ENCODE peak calls at places on chromosomes 6 and 20, in seven cellular contexts. One of them, this sample, is unnamed.

GRCh38 chr6:60668428-60668827 is 1617.6 kb downstream of the KHDRBS2 start:
- DNase-seq in fibroblast of mammary gland: no peak
- DNase-seq in cardiac fibroblast: no peak
- DNase-seq in foreskin keratinocyte: no peak
- DNase-seq in WTC11: no peak
- DNase-seq in endothelial cell: no peak
- DNase-seq in H9: no peak
- DNase-seq in this sample: no peak

GRCh38 chr20:34058831-34059230 is 53.2 kb downstream of the EIF2S2 start:
- DNase-seq in foreskin keratinocyte: no peak
- DNase-seq in H9: no peak
- DNase-seq in fibroblast of mammary gland: peak
- DNase-seq in cardiac fibroblast: no peak
- DNase-seq in WTC11: no peak
- DNase-seq in endothelial cell: no peak
- DNase-seq in this sample: no peak

GRCh38 chr6:99393698-99394531 is at the start of gene COQ3:
- DNase-seq in foreskin keratinocyte: peak
- DNase-seq in WTC11: peak
- DNase-seq in fibroblast of mammary gland: peak
- DNase-seq in endothelial cell: peak
- DNase-seq in H9: peak
- DNase-seq in cardiac fibroblast: peak
- DNase-seq in this sample: peak

GRCh38 chr6:39017481-39017880 is 31.1 kb upstream of the GLP1R start:
- DNase-seq in H9: no peak
- DNase-seq in endothelial cell: no peak
- DNase-seq in foreskin keratinocyte: no peak
- DNase-seq in cardiac fibroblast: no peak
- DNase-seq in WTC11: no peak
- DNase-seq in fibroblast of mammary gland: no peak
- DNase-seq in this sample: no peak

GRCh38 chr6:12957321-12958051 is 240.9 kb downstream of the PHACTR1 start:
- DNase-seq in endothelial cell: peak
- DNase-seq in WTC11: peak
- DNase-seq in cardiac fibroblast: peak
- DNase-seq in H9: peak
- DNase-seq in fibroblast of mammary gland: peak
- DNase-seq in foreskin keratinocyte: no peak
- DNase-seq in this sample: peak

GRCh38 chr6:4732691-4733315 is 43.4 kb upstream of the CDYL start:
- DNase-seq in fibroblast of mammary gland: peak
- DNase-seq in endothelial cell: no peak
- DNase-seq in foreskin keratinocyte: peak
- DNase-seq in H9: peak
- DNase-seq in WTC11: peak
- DNase-seq in cardiac fibroblast: peak
- DNase-seq in this sample: peak

GRCh38 chr6:79909517-79909916 is 37.8 kb downstream of the ELOVL4 start:
- DNase-seq in H9: no peak
- DNase-seq in endothelial cell: no peak
- DNase-seq in fibroblast of mammary gland: no peak
- DNase-seq in foreskin keratinocyte: no peak
- DNase-seq in cardiac fibroblast: no peak
- DNase-seq in WTC11: no peak
- DNase-seq in this sample: no peak

GRCh38 chr6:150967910-150968309 is 102.4 kb downstream of the MTHFD1L start:
- DNase-seq in cardiac fibroblast: peak
- DNase-seq in endothelial cell: no peak
- DNase-seq in WTC11: no peak
- DNase-seq in foreskin keratinocyte: no peak
- DNase-seq in fibroblast of mammary gland: no peak
- DNase-seq in H9: no peak
- DNase-seq in this sample: no peak

GRCh38 chr20:3472105-3472504 is 1.3 kb downstream of the ATRN start:
- DNase-seq in fibroblast of mammary gland: no peak
- DNase-seq in foreskin keratinocyte: no peak
- DNase-seq in cardiac fibroblast: no peak
- DNase-seq in H9: no peak
- DNase-seq in endothelial cell: no peak
- DNase-seq in WTC11: no peak
- DNase-seq in this sample: no peak

GRCh38 chr20:33477386-33478234 is 12.3 kb upstream of the CBFA2T2 start:
- DNase-seq in cardiac fibroblast: no peak
- DNase-seq in endothelial cell: no peak
- DNase-seq in WTC11: peak
- DNase-seq in fibroblast of mammary gland: no peak
- DNase-seq in H9: peak
- DNase-seq in foreskin keratinocyte: no peak
- DNase-seq in this sample: no peak

GRCh38 chr6:169420912-169421543 is 167.4 kb upstream of the THBS2 start:
- DNase-seq in WTC11: peak
- DNase-seq in foreskin keratinocyte: no peak
- DNase-seq in H9: peak
- DNase-seq in cardiac fibroblast: peak
- DNase-seq in endothelial cell: peak
- DNase-seq in fibroblast of mammary gland: peak
- DNase-seq in this sample: peak

GRCh38 chr6:84568971-84569370 is 195.4 kb downstream of the TBX18 start:
- DNase-seq in endothelial cell: no peak
- DNase-seq in H9: no peak
- DNase-seq in WTC11: no peak
- DNase-seq in cardiac fibroblast: peak
- DNase-seq in foreskin keratinocyte: no peak
- DNase-seq in fibroblast of mammary gland: peak
- DNase-seq in this sample: peak
- TF ChIP-seq CTCF in endothelial cell: no peak
- TF ChIP-seq CTCF in H9: peak
- TF ChIP-seq CTCF in WTC11: no peak
- TF ChIP-seq CTCF in cardiac fibroblast: peak
- TF ChIP-seq CTCF in foreskin keratinocyte: no peak
- TF ChIP-seq CTCF in fibroblast of mammary gland: peak
- TF ChIP-seq CTCF in this sample: peak

GRCh38 chr6:154164397-154164796 is 125.4 kb downstream of the OPRM1 start:
- DNase-seq in foreskin keratinocyte: no peak
- DNase-seq in endothelial cell: no peak
- DNase-seq in fibroblast of mammary gland: peak
- DNase-seq in cardiac fibroblast: peak
- DNase-seq in WTC11: no peak
- DNase-seq in H9: no peak
- DNase-seq in this sample: peak

GRCh38 chr6:154167163-154167562 is 128.1 kb downstream of the OPRM1 start:
- DNase-seq in cardiac fibroblast: no peak
- DNase-seq in endothelial cell: no peak
- DNase-seq in H9: no peak
- DNase-seq in foreskin keratinocyte: no peak
- DNase-seq in fibroblast of mammary gland: no peak
- DNase-seq in WTC11: no peak
- DNase-seq in this sample: no peak

GRCh38 chr6:154169193-154169847 is 130.3 kb downstream of the OPRM1 start:
- DNase-seq in fibroblast of mammary gland: no peak
- DNase-seq in cardiac fibroblast: peak
- DNase-seq in H9: no peak
- DNase-seq in WTC11: no peak
- DNase-seq in endothelial cell: no peak
- DNase-seq in foreskin keratinocyte: no peak
- DNase-seq in this sample: no peak

GRCh38 chr6:154165488-154165887 is 126.4 kb downstream of the OPRM1 start:
- DNase-seq in cardiac fibroblast: no peak
- DNase-seq in WTC11: no peak
- DNase-seq in endothelial cell: no peak
- DNase-seq in fibroblast of mammary gland: no peak
- DNase-seq in foreskin keratinocyte: no peak
- DNase-seq in H9: no peak
- DNase-seq in this sample: no peak

GRCh38 chr6:154166140-154166539 is 127.1 kb downstream of the OPRM1 start:
- DNase-seq in H9: peak
- DNase-seq in endothelial cell: no peak
- DNase-seq in foreskin keratinocyte: no peak
- DNase-seq in cardiac fibroblast: no peak
- DNase-seq in fibroblast of mammary gland: no peak
- DNase-seq in WTC11: peak
- DNase-seq in this sample: no peak
- TF ChIP-seq CTCF in H9: peak
- TF ChIP-seq CTCF in endothelial cell: peak
- TF ChIP-seq CTCF in foreskin keratinocyte: peak
- TF ChIP-seq CTCF in cardiac fibroblast: no peak
- TF ChIP-seq CTCF in fibroblast of mammary gland: no peak
- TF ChIP-seq CTCF in WTC11: no peak
- TF ChIP-seq CTCF in this sample: no peak

GRCh38 chr20:10558635-10559187 is 115.1 kb downstream of the JAG1 start:
- DNase-seq in foreskin keratinocyte: peak
- DNase-seq in fibroblast of mammary gland: peak
- DNase-seq in endothelial cell: no peak
- DNase-seq in WTC11: no peak
- DNase-seq in H9: no peak
- DNase-seq in cardiac fibroblast: peak
- DNase-seq in this sample: peak
- TF ChIP-seq CTCF in foreskin keratinocyte: peak
- TF ChIP-seq CTCF in fibroblast of mammary gland: peak
- TF ChIP-seq CTCF in endothelial cell: no peak
- TF ChIP-seq CTCF in WTC11: no peak
- TF ChIP-seq CTCF in H9: no peak
- TF ChIP-seq CTCF in cardiac fibroblast: peak
- TF ChIP-seq CTCF in this sample: peak

GRCh38 chr6:859936-860335 is 167.0 kb upstream of the EXOC2 start:
- DNase-seq in foreskin keratinocyte: no peak
- DNase-seq in cardiac fibroblast: no peak
- DNase-seq in WTC11: no peak
- DNase-seq in fibroblast of mammary gland: no peak
- DNase-seq in endothelial cell: no peak
- DNase-seq in H9: no peak
- DNase-seq in this sample: no peak
- TF ChIP-seq CTCF in foreskin keratinocyte: no peak
- TF ChIP-seq CTCF in cardiac fibroblast: no peak
- TF ChIP-seq CTCF in WTC11: no peak
- TF ChIP-seq CTCF in fibroblast of mammary gland: no peak
- TF ChIP-seq CTCF in endothelial cell: no peak
- TF ChIP-seq CTCF in H9: no peak
- TF ChIP-seq CTCF in this sample: no peak

DNA sequence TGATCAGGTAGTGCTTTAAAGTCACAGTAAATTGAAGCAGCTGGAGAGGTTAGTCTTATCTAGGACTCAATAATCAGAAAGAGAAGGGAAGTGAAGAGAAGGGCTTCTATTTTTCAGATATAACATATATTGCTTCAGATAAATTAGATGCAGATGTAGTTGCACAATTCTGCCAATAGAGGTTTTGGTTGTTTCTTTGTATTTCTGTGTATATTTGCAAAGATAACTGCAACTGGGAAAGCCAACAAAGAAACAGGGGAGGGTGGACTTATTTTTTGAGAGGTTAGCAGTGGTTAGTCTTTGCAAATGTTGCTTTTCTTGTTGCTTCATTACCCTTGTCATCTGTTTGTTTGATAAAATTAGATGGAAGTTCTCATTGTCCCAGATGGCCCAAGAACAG is 106.6 kb downstream of the ADGRG6 start:
- DNase-seq in foreskin keratinocyte: no peak
- DNase-seq in cardiac fibroblast: no peak
- DNase-seq in fibroblast of mammary gland: peak
- DNase-seq in H9: no peak
- DNase-seq in WTC11: no peak
- DNase-seq in endothelial cell: no peak
- DNase-seq in this sample: no peak
- TF ChIP-seq CTCF in foreskin keratinocyte: peak
- TF ChIP-seq CTCF in cardiac fibroblast: peak
- TF ChIP-seq CTCF in fibroblast of mammary gland: peak
- TF ChIP-seq CTCF in H9: no peak
- TF ChIP-seq CTCF in WTC11: no peak
- TF ChIP-seq CTCF in endothelial cell: peak
- TF ChIP-seq CTCF in this sample: no peak

GRCh38 chr6:161837854-161838253 is 564.0 kb upstream of the AGPAT4 start:
- DNase-seq in endothelial cell: no peak
- DNase-seq in H9: no peak
- DNase-seq in fibroblast of mammary gland: peak
- DNase-seq in WTC11: no peak
- DNase-seq in cardiac fibroblast: no peak
- DNase-seq in foreskin keratinocyte: no peak
- DNase-seq in this sample: peak

GRCh38 chr6:161838306-161839035 is 564.6 kb upstream of the AGPAT4 start:
- DNase-seq in foreskin keratinocyte: no peak
- DNase-seq in endothelial cell: no peak
- DNase-seq in H9: peak
- DNase-seq in cardiac fibroblast: no peak
- DNase-seq in WTC11: peak
- DNase-seq in fibroblast of mammary gland: no peak
- DNase-seq in this sample: no peak

GRCh38 chr6:161837449-161837735 is 563.5 kb upstream of the AGPAT4 start:
- DNase-seq in H9: no peak
- DNase-seq in cardiac fibroblast: no peak
- DNase-seq in fibroblast of mammary gland: no peak
- DNase-seq in WTC11: no peak
- DNase-seq in foreskin keratinocyte: no peak
- DNase-seq in endothelial cell: no peak
- DNase-seq in this sample: no peak

GRCh38 chr6:161835426-161836029 is 561.7 kb upstream of the AGPAT4 start:
- DNase-seq in fibroblast of mammary gland: no peak
- DNase-seq in endothelial cell: no peak
- DNase-seq in cardiac fibroblast: no peak
- DNase-seq in WTC11: no peak
- DNase-seq in foreskin keratinocyte: no peak
- DNase-seq in H9: no peak
- DNase-seq in this sample: no peak

DNA sequence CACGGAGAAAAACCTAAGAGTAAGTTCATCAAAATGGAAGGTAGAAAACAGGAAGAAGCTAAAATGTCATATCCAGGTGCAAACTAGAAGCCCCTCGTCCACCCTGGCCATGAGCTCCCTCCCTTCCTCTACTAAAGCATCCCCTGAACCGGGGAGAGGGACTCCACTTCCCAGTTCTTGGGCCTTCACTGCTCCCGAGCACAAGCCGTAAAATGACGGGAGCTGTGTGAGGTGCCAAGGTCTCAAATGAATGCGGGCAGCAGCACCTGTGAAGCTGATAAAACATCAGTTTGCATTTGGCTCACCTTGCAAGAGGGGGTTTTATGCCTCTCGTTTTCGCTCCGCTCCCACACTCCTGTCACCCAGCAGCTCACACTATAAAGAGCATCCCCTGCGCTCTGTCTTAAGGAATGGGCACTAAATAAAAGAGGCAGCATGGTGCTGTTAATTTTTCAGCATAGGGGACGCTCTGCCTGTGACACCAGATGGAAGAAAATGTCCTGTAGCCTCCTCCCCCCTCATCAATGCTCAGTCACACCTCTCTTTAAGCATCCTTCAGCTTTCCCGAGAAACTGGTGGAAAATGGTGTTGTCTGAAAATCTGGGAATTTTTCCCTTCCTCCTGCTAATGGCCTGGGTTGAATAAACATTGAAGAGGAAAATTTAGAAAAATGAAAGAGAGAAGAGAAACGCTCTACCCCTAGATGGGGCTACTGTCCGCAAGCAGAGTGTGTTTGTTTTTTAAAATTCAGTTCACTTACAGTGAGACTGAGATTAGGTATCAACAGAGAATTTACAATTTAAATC is 563.0 kb upstream of the AGPAT4 start:
- DNase-seq in cardiac fibroblast: peak
- DNase-seq in WTC11: no peak
- DNase-seq in H9: no peak
- DNase-seq in endothelial cell: no peak
- DNase-seq in foreskin keratinocyte: no peak
- DNase-seq in fibroblast of mammary gland: peak
- DNase-seq in this sample: peak
- TF ChIP-seq CTCF in cardiac fibroblast: peak
- TF ChIP-seq CTCF in WTC11: no peak
- TF ChIP-seq CTCF in H9: peak
- TF ChIP-seq CTCF in endothelial cell: no peak
- TF ChIP-seq CTCF in foreskin keratinocyte: peak
- TF ChIP-seq CTCF in fibroblast of mammary gland: peak
- TF ChIP-seq CTCF in this sample: no peak

This sample was measured in foreskin fibroblast.